ENCODE peak calls at places on chromosomes 3 and 15, in six cellular contexts. One of them, this sample, is unnamed.

GRCh38 chr3:157026091-157026490 is 133.9 kb downstream of the CCNL1 start:
- DNase-seq in activated CD4-positive, alpha-beta T cell treated with anti-CD3 and anti-CD28 coated beads, Interleukin-2, amount 10 ng/mL, durations not matched to agents 7 days and 5 days: no peak
- DNase-seq in upper lobe of right lung: no peak
- DNase-seq in T-cell: no peak
- DNase-seq in GM06990: no peak
- DNase-seq in KBM-7: no peak
- DNase-seq in this sample: no peak

GRCh38 chr3:193599393-193599792 is 6.4 kb downstream of the OPA1 start:
- DNase-seq in upper lobe of right lung: no peak
- DNase-seq in GM06990: no peak
- DNase-seq in T-cell: no peak
- DNase-seq in KBM-7: no peak
- DNase-seq in activated CD4-positive, alpha-beta T cell treated with anti-CD3 and anti-CD28 coated beads, Interleukin-2, amount 10 ng/mL, durations not matched to agents 7 days and 5 days: no peak
- DNase-seq in this sample: no peak

GRCh38 chr3:188348445-188349244 is 194.7 kb downstream of the LPP start:
- DNase-seq in upper lobe of right lung: no peak
- DNase-seq in T-cell: no peak
- DNase-seq in KBM-7: no peak
- DNase-seq in GM06990: no peak
- DNase-seq in activated CD4-positive, alpha-beta T cell treated with anti-CD3 and anti-CD28 coated beads, Interleukin-2, amount 10 ng/mL, durations not matched to agents 7 days and 5 days: no peak
- DNase-seq in this sample: no peak

GRCh38 chr3:152183473-152183872 is 85.3 kb upstream of the MBNL1 start:
- DNase-seq in GM06990: no peak
- DNase-seq in activated CD4-positive, alpha-beta T cell treated with anti-CD3 and anti-CD28 coated beads, Interleukin-2, amount 10 ng/mL, durations not matched to agents 7 days and 5 days: peak
- DNase-seq in upper lobe of right lung: no peak
- DNase-seq in KBM-7: peak
- DNase-seq in T-cell: peak
- DNase-seq in this sample: no peak

GRCh38 chr3:185658504-185658912 is 72.4 kb downstream of the SENP2 start:
- DNase-seq in upper lobe of right lung: peak
- DNase-seq in T-cell: no peak
- DNase-seq in activated CD4-positive, alpha-beta T cell treated with anti-CD3 and anti-CD28 coated beads, Interleukin-2, amount 10 ng/mL, durations not matched to agents 7 days and 5 days: no peak
- DNase-seq in KBM-7: no peak
- DNase-seq in GM06990: no peak
- DNase-seq in this sample: no peak

GRCh38 chr3:70358978-70359580 is 46.6 kb upstream of the MDFIC2 start:
- DNase-seq in GM06990: no peak
- DNase-seq in activated CD4-positive, alpha-beta T cell treated with anti-CD3 and anti-CD28 coated beads, Interleukin-2, amount 10 ng/mL, durations not matched to agents 7 days and 5 days: peak
- DNase-seq in KBM-7: peak
- DNase-seq in T-cell: no peak
- DNase-seq in upper lobe of right lung: no peak
- DNase-seq in this sample: no peak

GRCh38 chr3:27630892-27631291 is 91.2 kb downstream of the EOMES start:
- DNase-seq in T-cell: no peak
- DNase-seq in activated CD4-positive, alpha-beta T cell treated with anti-CD3 and anti-CD28 coated beads, Interleukin-2, amount 10 ng/mL, durations not matched to agents 7 days and 5 days: no peak
- DNase-seq in KBM-7: no peak
- DNase-seq in upper lobe of right lung: no peak
- DNase-seq in GM06990: no peak
- DNase-seq in this sample: peak

GRCh38 chr3:14550181-14550580 is 10.0 kb upstream of the GRIP2 start:
- DNase-seq in KBM-7: no peak
- DNase-seq in activated CD4-positive, alpha-beta T cell treated with anti-CD3 and anti-CD28 coated beads, Interleukin-2, amount 10 ng/mL, durations not matched to agents 7 days and 5 days: no peak
- DNase-seq in GM06990: no peak
- DNase-seq in upper lobe of right lung: no peak
- DNase-seq in T-cell: no peak
- DNase-seq in this sample: no peak

GRCh38 chr15:41281236-41281635 is 50.2 kb downstream of the CHP1 start:
- DNase-seq in T-cell: no peak
- DNase-seq in KBM-7: no peak
- DNase-seq in upper lobe of right lung: no peak
- DNase-seq in activated CD4-positive, alpha-beta T cell treated with anti-CD3 and anti-CD28 coated beads, Interleukin-2, amount 10 ng/mL, durations not matched to agents 7 days and 5 days: no peak
- DNase-seq in GM06990: no peak
- DNase-seq in this sample: no peak

GRCh38 chr3:32056559-32057290 is 49.7 kb upstream of the GPD1L start:
- DNase-seq in GM06990: no peak
- DNase-seq in KBM-7: no peak
- DNase-seq in activated CD4-positive, alpha-beta T cell treated with anti-CD3 and anti-CD28 coated beads, Interleukin-2, amount 10 ng/mL, durations not matched to agents 7 days and 5 days: no peak
- DNase-seq in T-cell: no peak
- DNase-seq in upper lobe of right lung: no peak
- DNase-seq in this sample: no peak

This sample was measured in GM13976.